ENCODE peak calls at places on chromosome 15, in nine cellular contexts. G, Z, F, K, E, U, A, S and P are unnamed samples.

GRCh38 chr15:93165737-93166136 is 76.7 kb upstream of the RGMA start:
- DNase-seq in G (no peak), Z (no peak), F (no peak), K (no peak), E (no peak), U (no peak), A (no peak), S (no peak), P (no peak)

GRCh38 chr15:67531379-67532059 is 10.6 kb downstream of the C15orf61 start:
- DNase-seq in G (peak; percentile 80), Z (no peak), F (no peak), K (peak; percentile 25), E (peak; percentile 68), U (peak; percentile 80), A (no peak), S (no peak), P (no peak)

GRCh38 chr15:67542462-67543347 is at the start of gene MAP2K5:
- DNase-seq in G (no peak), Z (peak; percentile 83), F (peak; percentile 81), K (peak; percentile 46), E (peak; percentile 68), U (peak; percentile 57), A (peak; percentile 77), S (peak; percentile 86), P (peak; percentile 39)

GRCh38 chr15:77623878-77624524 is 8.7 kb downstream of the LINGO1 start:
- DNase-seq in G (no peak), Z (no peak), F (no peak), K (no peak), E (no peak), U (no peak), A (no peak), S (no peak), P (no peak)

GRCh38 chr15:58459562-58459961 is 27.8 kb downstream of the LIPC start:
- DNase-seq in G (no peak), Z (no peak), F (no peak), K (no peak), E (no peak), U (no peak), A (no peak), S (no peak), P (no peak)

GRCh38 chr15:28967071-28967470 is 81.3 kb downstream of the APBA2 start:
- DNase-seq in G (peak; percentile 19), Z (no peak), F (no peak), K (no peak), E (no peak), U (peak; percentile 70), A (no peak), S (no peak), P (no peak)

GRCh38 chr15:37102315-37103021 is 2.1 kb upstream of the MEIS2 start:
- DNase-seq in G (no peak), Z (peak; percentile 46), F (no peak), K (no peak), E (no peak), U (peak; percentile 33), A (no peak), S (no peak), P (no peak)

GRCh38 chr15:86650084-86650483 is 570.4 kb downstream of the AGBL1 start:
- DNase-seq in G (peak; percentile 14), Z (no peak), F (no peak), K (peak; percentile 33), E (no peak), U (no peak), A (no peak), S (no peak), P (no peak)

GRCh38 chr15:75067123-75067854 is 43.9 kb downstream of the PPCDC start:
- DNase-seq in G (peak; percentile 57), Z (no peak), F (no peak), K (peak; percentile 94), E (peak; percentile 20), U (peak; percentile 73), A (no peak), S (no peak), P (no peak)

GRCh38 chr15:71366926-71367325 is 251.7 kb downstream of the THSD4 start:
- DNase-seq in G (no peak), Z (no peak), F (no peak), K (no peak), E (no peak), U (peak; percentile 32), A (no peak), S (no peak), P (no peak)

GRCh38 chr15:80609512-80609946 is 85.6 kb upstream of the ABHD17C start:
- DNase-seq in G (no peak), Z (no peak), F (no peak), K (peak; percentile 10), E (peak; percentile 40), U (no peak), A (no peak), S (no peak), P (no peak)

GRCh38 chr15:43360821-43361220 is 10.0 kb downstream of the ZSCAN29 start:
- DNase-seq in G (no peak), Z (no peak), F (no peak), K (no peak), E (no peak), U (no peak), A (no peak), S (no peak), P (no peak)

GRCh38 chr15:51576911-51577500 is 45.6 kb downstream of the DMXL2 start:
- DNase-seq in G (peak; percentile 3), Z (no peak), F (no peak), K (no peak), E (peak; percentile 90), U (peak; percentile 19), A (no peak), S (no peak), P (no peak)

GRCh38 chr15:59792359-59792758 is 103.2 kb upstream of the BNIP2 start:
- DNase-seq in G (no peak), Z (no peak), F (peak; percentile 55), K (no peak), E (no peak), U (no peak), A (no peak), S (no peak), P (no peak)

GRCh38 chr15:83288381-83288801 is 3.9 kb upstream of the BNC1 start:
- DNase-seq in G (no peak), Z (peak; percentile 30), F (no peak), K (peak; percentile 28), E (no peak), U (no peak), A (no peak), S (no peak), P (no peak)

GRCh38 chr15:37045859-37046318 is 54.5 kb downstream of the MEIS2 start:
- DNase-seq in G (no peak), Z (peak; percentile 14), F (no peak), K (no peak), E (no peak), U (no peak), A (no peak), S (no peak), P (no peak)

GRCh38 chr15:70488002-70488605 is 275.3 kb downstream of the UACA start:
- DNase-seq in G (no peak), Z (peak; percentile 85), F (peak; percentile 71), K (peak; percentile 60), E (peak; percentile 66), U (peak; percentile 67), A (peak; percentile 60), S (peak; percentile 83), P (peak; percentile 70)

GRCh38 chr15:40688932-40689799 is 5.8 kb upstream of the RAD51 start:
- DNase-seq in G (no peak), Z (no peak), F (no peak), K (no peak), E (no peak), U (no peak), A (no peak), S (no peak), P (no peak)

GRCh38 chr15:81239190-81239589 is 42.5 kb downstream of the IL16 start:
- DNase-seq in G (no peak), Z (no peak), F (no peak), K (no peak), E (peak; percentile 76), U (peak; percentile 41), A (no peak), S (no peak), P (no peak)

GRCh38 chr15:69523010-69524001 is 70.7 kb downstream of the RPLP1 start:
- DNase-seq in G (no peak), Z (peak; percentile 91), F (peak; percentile 67), K (peak; percentile 63), E (peak; percentile 73), U (peak; percentile 72), A (peak; percentile 58), S (peak; percentile 73), P (peak; percentile 57)

GRCh38 chr15:40929730-40930429 is 740 bp downstream of the DLL4 start:
- DNase-seq in G (no peak), Z (peak; percentile 79), F (no peak), K (no peak), E (peak; percentile 45), U (peak; percentile 64), A (no peak), S (no peak), P (peak; percentile 9)

GRCh38 chr15:51322622-51323296 is 15.6 kb downstream of the CYP19A1 start:
- DNase-seq in G (no peak), Z (no peak), F (no peak), K (no peak), E (peak; percentile 16), U (no peak), A (no peak), S (peak; percentile 18), P (no peak)

GRCh38 chr15:25635190-25635589 is 196.4 kb upstream of the UBE3A start:
- DNase-seq in G (no peak), Z (no peak), F (no peak), K (no peak), E (no peak), U (no peak), A (no peak), S (no peak), P (no peak)

GRCh38 chr15:96307856-96308394 is 22.6 kb upstream of the NR2F2 start:
- DNase-seq in G (no peak), Z (no peak), F (no peak), K (no peak), E (no peak), U (no peak), A (no peak), S (no peak), P (no peak)

GRCh38 chr15:40070608-40071218 is 31.7 kb upstream of the SRP14 start:
- DNase-seq in G (no peak), Z (no peak), F (no peak), K (no peak), E (no peak), U (no peak), A (no peak), S (no peak), P (no peak)

GRCh38 chr15:85554852-85555521 is 174.6 kb downstream of the AKAP13 start:
- DNase-seq in G (no peak), Z (no peak), F (no peak), K (no peak), E (no peak), U (no peak), A (no peak), S (no peak), P (no peak)

GRCh38 chr15:100096700-100097099 is 245.1 kb downstream of the ADAMTS17 start:
- DNase-seq in G (no peak), Z (no peak), F (no peak), K (no peak), E (no peak), U (no peak), A (no peak), S (no peak), P (no peak)

GRCh38 chr15:32991544-32992192 is 202.8 kb downstream of the FMN1 start:
- DNase-seq in G (no peak), Z (peak; percentile 10), F (no peak), K (no peak), E (no peak), U (no peak), A (no peak), S (no peak), P (no peak)

GRCh38 chr15:92949604-92950249 is 49.6 kb downstream of the CHD2 start:
- DNase-seq in G (no peak), Z (no peak), F (no peak), K (no peak), E (no peak), U (no peak), A (no peak), S (no peak), P (no peak)

GRCh38 chr15:23064156-23064555 is 24.8 kb upstream of the TUBGCP5 start:
- DNase-seq in G (no peak), Z (no peak), F (no peak), K (no peak), E (no peak), U (no peak), A (no peak), S (no peak), P (no peak)

GRCh38 chr15:41989573-41990242 is 17.4 kb upstream of the EHD4 start:
- DNase-seq in G (peak; percentile 43), Z (peak; percentile 97), F (peak; percentile 83), K (peak; percentile 60), E (peak; percentile 64), U (peak; percentile 59), A (peak; percentile 76), S (peak; percentile 89), P (peak; percentile 12)